ENCODE peak calls at places on chromosomes 4 and X, in five cellular contexts. One of them, this sample, is unnamed.

GRCh38 chrX:9912341-9912740 is 54.8 kb upstream of the CLDN34 start:
- DNase-seq in CD8-positive, alpha-beta T cell: no peak
- DNase-seq in mesendoderm: peak; percentile 36
- DNase-seq in GM23248: peak; percentile 26
- DNase-seq in stomach: no peak
- DNase-seq in this sample: no peak

GRCh38 chrX:37383313-37383712 is 34.1 kb downstream of the PRRG1 start:
- DNase-seq in CD8-positive, alpha-beta T cell: no peak
- DNase-seq in mesendoderm: no peak
- DNase-seq in GM23248: no peak
- DNase-seq in stomach: no peak
- DNase-seq in this sample: no peak

GRCh38 chrX:46953597-46953996 is 41.4 kb downstream of the JADE3 start:
- DNase-seq in CD8-positive, alpha-beta T cell: no peak
- DNase-seq in mesendoderm: peak; percentile 76
- DNase-seq in GM23248: no peak
- DNase-seq in stomach: no peak
- DNase-seq in this sample: no peak

GRCh38 chr4:169210516-169211108 is 60.1 kb downstream of the SH3RF1 start:
- DNase-seq in CD8-positive, alpha-beta T cell: no peak
- DNase-seq in mesendoderm: no peak
- DNase-seq in GM23248: no peak
- DNase-seq in stomach: no peak
- DNase-seq in this sample: no peak

GRCh38 chr4:29540439-29541102 is 1179.6 kb upstream of the PCDH7 start:
- DNase-seq in CD8-positive, alpha-beta T cell: no peak
- DNase-seq in mesendoderm: no peak
- DNase-seq in GM23248: no peak
- DNase-seq in stomach: no peak
- DNase-seq in this sample: no peak

GRCh38 chrX:129618997-129619396 is 35.8 kb downstream of the APLN start:
- DNase-seq in CD8-positive, alpha-beta T cell: no peak
- DNase-seq in mesendoderm: no peak
- DNase-seq in GM23248: no peak
- DNase-seq in stomach: peak; percentile 45
- DNase-seq in this sample: no peak

GRCh38 chrX:108349210-108349609 is 89.0 kb downstream of the COL4A6 start:
- DNase-seq in CD8-positive, alpha-beta T cell: no peak
- DNase-seq in mesendoderm: no peak
- DNase-seq in GM23248: no peak
- DNase-seq in stomach: no peak
- DNase-seq in this sample: no peak

GRCh38 chrX:74924449-74925209 is 623 bp downstream of the NEXMIF start:
- DNase-seq in CD8-positive, alpha-beta T cell: peak; percentile 17
- DNase-seq in mesendoderm: peak; percentile 82
- DNase-seq in GM23248: peak; percentile 12
- DNase-seq in stomach: peak; percentile 59
- DNase-seq in this sample: no peak

GRCh38 chrX:15579778-15580747 is 20.7 kb downstream of the ACE2 start:
- DNase-seq in CD8-positive, alpha-beta T cell: no peak
- DNase-seq in mesendoderm: peak; percentile 16
- DNase-seq in GM23248: no peak
- DNase-seq in stomach: peak; percentile 52
- DNase-seq in this sample: no peak

GRCh38 chrX:12403474-12404082 is 265.3 kb downstream of the FRMPD4 start:
- DNase-seq in CD8-positive, alpha-beta T cell: no peak
- DNase-seq in mesendoderm: no peak
- DNase-seq in GM23248: no peak
- DNase-seq in stomach: no peak
- DNase-seq in this sample: no peak

GRCh38 chr4:71132486-71132885 is 139.0 kb downstream of the DCK start:
- DNase-seq in CD8-positive, alpha-beta T cell: no peak
- DNase-seq in mesendoderm: no peak
- DNase-seq in GM23248: peak; percentile 82
- DNase-seq in stomach: no peak
- DNase-seq in this sample: no peak

GRCh38 chr4:124468360-124468759 is 244.2 kb downstream of the ANKRD50 start:
- DNase-seq in CD8-positive, alpha-beta T cell: no peak
- DNase-seq in mesendoderm: no peak
- DNase-seq in GM23248: no peak
- DNase-seq in stomach: no peak
- DNase-seq in this sample: no peak

GRCh38 chr4:159047478-159048165 is 55.3 kb upstream of the RAPGEF2 start:
- DNase-seq in CD8-positive, alpha-beta T cell: no peak
- DNase-seq in mesendoderm: peak; percentile 29
- DNase-seq in GM23248: peak; percentile 2
- DNase-seq in stomach: no peak
- DNase-seq in this sample: no peak

GRCh38 chr4:56728512-56728911 is 47.4 kb upstream of the HOPX start:
- DNase-seq in CD8-positive, alpha-beta T cell: no peak
- DNase-seq in mesendoderm: no peak
- DNase-seq in GM23248: peak; percentile 83
- DNase-seq in stomach: peak; percentile 34
- DNase-seq in this sample: no peak

GRCh38 chr4:61202638-61203495 is 2.7 kb downstream of the ADGRL3 start:
- DNase-seq in CD8-positive, alpha-beta T cell: no peak
- DNase-seq in mesendoderm: peak; percentile 86
- DNase-seq in GM23248: no peak
- DNase-seq in stomach: no peak
- DNase-seq in this sample: no peak

GRCh38 chrX:111444881-111445280 is 32.9 kb upstream of the DCX start:
- DNase-seq in CD8-positive, alpha-beta T cell: no peak
- DNase-seq in mesendoderm: peak; percentile 3
- DNase-seq in GM23248: no peak
- DNase-seq in stomach: no peak
- DNase-seq in this sample: no peak

GRCh38 chr4:169058312-169058711 is 48.3 kb upstream of the CBR4 start:
- DNase-seq in CD8-positive, alpha-beta T cell: no peak
- DNase-seq in mesendoderm: no peak
- DNase-seq in GM23248: no peak
- DNase-seq in stomach: no peak
- DNase-seq in this sample: no peak

GRCh38 chrX:38879631-38880220 is 78.5 kb downstream of the MID1IP1 start:
- DNase-seq in CD8-positive, alpha-beta T cell: no peak
- DNase-seq in mesendoderm: no peak
- DNase-seq in GM23248: no peak
- DNase-seq in stomach: peak; percentile 32
- DNase-seq in this sample: no peak

GRCh38 chr4:160351018-160351417 is 1248.1 kb downstream of the RAPGEF2 start:
- DNase-seq in CD8-positive, alpha-beta T cell: no peak
- DNase-seq in mesendoderm: no peak
- DNase-seq in GM23248: no peak
- DNase-seq in stomach: no peak
- DNase-seq in this sample: no peak

GRCh38 chr4:36243355-36244256 is 708 bp downstream of the ARAP2 start:
- DNase-seq in CD8-positive, alpha-beta T cell: peak; percentile 51
- DNase-seq in mesendoderm: peak; percentile 49
- DNase-seq in GM23248: peak; percentile 17
- DNase-seq in stomach: peak; percentile 38
- DNase-seq in this sample: peak; percentile 5

GRCh38 chr4:160562661-160563060 is 1459.8 kb downstream of the RAPGEF2 start:
- DNase-seq in CD8-positive, alpha-beta T cell: no peak
- DNase-seq in mesendoderm: no peak
- DNase-seq in GM23248: no peak
- DNase-seq in stomach: no peak
- DNase-seq in this sample: no peak

GRCh38 chr4:8685831-8686230 is 93.3 kb downstream of the CPZ start:
- DNase-seq in CD8-positive, alpha-beta T cell: no peak
- DNase-seq in mesendoderm: no peak
- DNase-seq in GM23248: no peak
- DNase-seq in stomach: no peak
- DNase-seq in this sample: no peak

GRCh38 chr4:72205298-72205697 is 173.5 kb downstream of the NPFFR2 start:
- DNase-seq in CD8-positive, alpha-beta T cell: no peak
- DNase-seq in mesendoderm: no peak
- DNase-seq in GM23248: no peak
- DNase-seq in stomach: no peak
- DNase-seq in this sample: no peak

GRCh38 chr4:120973207-120973606 is 50.7 kb upstream of the PRDM5 start:
- DNase-seq in CD8-positive, alpha-beta T cell: no peak
- DNase-seq in mesendoderm: no peak
- DNase-seq in GM23248: no peak
- DNase-seq in stomach: no peak
- DNase-seq in this sample: no peak

GRCh38 chr4:187565416-187565815 is 430.2 kb upstream of the ZFP42 start:
- DNase-seq in CD8-positive, alpha-beta T cell: no peak
- DNase-seq in mesendoderm: no peak
- DNase-seq in GM23248: no peak
- DNase-seq in stomach: no peak
- DNase-seq in this sample: no peak

GRCh38 chr4:2755821-2756690 is at the start of gene TNIP2:
- DNase-seq in CD8-positive, alpha-beta T cell: peak; percentile 72
- DNase-seq in mesendoderm: peak; percentile 91
- DNase-seq in GM23248: peak; percentile 93
- DNase-seq in stomach: peak; percentile 91
- DNase-seq in this sample: peak; percentile 71

GRCh38 chrX:23904096-23904495 is 3.6 kb downstream of the APOO start:
- DNase-seq in CD8-positive, alpha-beta T cell: no peak
- DNase-seq in mesendoderm: peak; percentile 81
- DNase-seq in GM23248: no peak
- DNase-seq in stomach: no peak
- DNase-seq in this sample: no peak

GRCh38 chrX:23900220-23900797 is 7.4 kb downstream of the APOO start:
- DNase-seq in CD8-positive, alpha-beta T cell: no peak
- DNase-seq in mesendoderm: peak; percentile 71
- DNase-seq in GM23248: peak; percentile 39
- DNase-seq in stomach: no peak
- DNase-seq in this sample: no peak

GRCh38 chrX:23901805-23902204 is 5.9 kb downstream of the APOO start:
- DNase-seq in CD8-positive, alpha-beta T cell: peak; percentile 45
- DNase-seq in mesendoderm: peak; percentile 81
- DNase-seq in GM23248: peak; percentile 84
- DNase-seq in stomach: peak; percentile 39
- DNase-seq in this sample: no peak

GRCh38 chrX:23901065-23901464 is 6.7 kb downstream of the APOO start:
- DNase-seq in CD8-positive, alpha-beta T cell: no peak
- DNase-seq in mesendoderm: peak; percentile 47
- DNase-seq in GM23248: peak; percentile 84
- DNase-seq in stomach: no peak
- DNase-seq in this sample: no peak

DNA sequence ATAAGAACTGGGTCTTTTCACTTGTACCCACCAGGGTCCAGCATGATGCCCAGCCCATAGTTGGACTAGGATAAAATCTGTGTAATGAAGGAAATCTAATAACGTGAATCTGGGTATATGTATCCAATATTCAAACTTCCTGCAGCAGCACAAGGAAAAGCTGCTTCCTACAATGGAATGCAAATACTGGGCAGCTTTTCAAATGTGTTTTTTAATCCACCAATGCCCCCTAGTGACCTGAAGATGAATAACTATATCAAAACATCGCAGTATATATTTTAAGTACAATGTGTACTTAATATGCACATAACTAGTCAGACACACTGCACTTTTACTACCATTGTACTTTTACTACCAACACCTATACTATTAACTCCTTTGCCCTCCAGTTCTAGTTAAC is 5.3 kb downstream of the APOO start:
- DNase-seq in CD8-positive, alpha-beta T cell: no peak
- DNase-seq in mesendoderm: peak; percentile 46
- DNase-seq in GM23248: peak; percentile 72
- DNase-seq in stomach: no peak
- DNase-seq in this sample: no peak
- H3K4me3 ChIP-seq in CD8-positive, alpha-beta T cell: no peak overlapping the region
- H3K4me3 ChIP-seq in mesendoderm: no peak overlapping the region
- H3K4me3 ChIP-seq in GM23248: peak overlapping the region; percentile 45
- H3K4me3 ChIP-seq in stomach: peak overlapping the region; percentile 10
- H3K4me3 ChIP-seq in this sample: no peak overlapping the region

GRCh38 chr4:67580577-67580976 is 22.1 kb downstream of the STAP1 start:
- DNase-seq in CD8-positive, alpha-beta T cell: no peak
- DNase-seq in mesendoderm: no peak
- DNase-seq in GM23248: no peak
- DNase-seq in stomach: no peak
- DNase-seq in this sample: no peak
- H3K4me3 ChIP-seq in CD8-positive, alpha-beta T cell: no peak overlapping the region
- H3K4me3 ChIP-seq in mesendoderm: no peak overlapping the region
- H3K4me3 ChIP-seq in GM23248: no peak overlapping the region
- H3K4me3 ChIP-seq in stomach: no peak overlapping the region
- H3K4me3 ChIP-seq in this sample: no peak overlapping the region

GRCh38 chr4:111994392-111994791 is 150.9 kb upstream of the FAM241A start:
- DNase-seq in CD8-positive, alpha-beta T cell: no peak
- DNase-seq in mesendoderm: no peak
- DNase-seq in GM23248: no peak
- DNase-seq in stomach: no peak
- DNase-seq in this sample: no peak

GRCh38 chr4:112005027-112005426 is 140.2 kb upstream of the FAM241A start:
- DNase-seq in CD8-positive, alpha-beta T cell: no peak
- DNase-seq in mesendoderm: no peak
- DNase-seq in GM23248: no peak
- DNase-seq in stomach: no peak
- DNase-seq in this sample: no peak

GRCh38 chr4:112003508-112003907 is 141.7 kb upstream of the FAM241A start:
- DNase-seq in CD8-positive, alpha-beta T cell: no peak
- DNase-seq in mesendoderm: no peak
- DNase-seq in GM23248: no peak
- DNase-seq in stomach: no peak
- DNase-seq in this sample: no peak

GRCh38 chr4:112002301-112002700 is 143.0 kb upstream of the FAM241A start:
- DNase-seq in CD8-positive, alpha-beta T cell: no peak
- DNase-seq in mesendoderm: peak; percentile 39
- DNase-seq in GM23248: peak; percentile 27
- DNase-seq in stomach: no peak
- DNase-seq in this sample: no peak

DNA sequence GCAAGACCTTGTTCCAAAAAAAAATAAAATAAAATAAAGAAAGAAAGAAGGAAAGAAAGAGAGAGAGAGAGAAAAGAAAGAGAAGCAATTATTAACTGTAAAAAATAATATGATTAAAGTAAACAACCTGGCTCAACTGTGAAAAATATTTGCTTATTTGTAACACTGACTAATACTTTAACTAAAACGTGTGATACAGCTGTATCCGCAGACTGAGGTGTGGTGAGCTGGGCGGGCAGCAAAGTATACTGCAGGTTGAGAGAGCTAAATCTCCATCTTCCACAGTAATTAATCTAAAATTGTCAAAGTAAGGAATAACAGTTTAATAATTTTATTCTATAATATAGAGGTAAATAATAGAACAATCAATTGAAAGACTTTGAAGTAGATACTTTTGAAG is 145.5 kb upstream of the FAM241A start:
- DNase-seq in CD8-positive, alpha-beta T cell: no peak
- DNase-seq in mesendoderm: no peak
- DNase-seq in GM23248: no peak
- DNase-seq in stomach: no peak
- DNase-seq in this sample: no peak
- H3K4me3 ChIP-seq in CD8-positive, alpha-beta T cell: no peak overlapping the region
- H3K4me3 ChIP-seq in mesendoderm: no peak overlapping the region
- H3K4me3 ChIP-seq in GM23248: no peak overlapping the region
- H3K4me3 ChIP-seq in stomach: no peak overlapping the region
- H3K4me3 ChIP-seq in this sample: no peak overlapping the region

DNA sequence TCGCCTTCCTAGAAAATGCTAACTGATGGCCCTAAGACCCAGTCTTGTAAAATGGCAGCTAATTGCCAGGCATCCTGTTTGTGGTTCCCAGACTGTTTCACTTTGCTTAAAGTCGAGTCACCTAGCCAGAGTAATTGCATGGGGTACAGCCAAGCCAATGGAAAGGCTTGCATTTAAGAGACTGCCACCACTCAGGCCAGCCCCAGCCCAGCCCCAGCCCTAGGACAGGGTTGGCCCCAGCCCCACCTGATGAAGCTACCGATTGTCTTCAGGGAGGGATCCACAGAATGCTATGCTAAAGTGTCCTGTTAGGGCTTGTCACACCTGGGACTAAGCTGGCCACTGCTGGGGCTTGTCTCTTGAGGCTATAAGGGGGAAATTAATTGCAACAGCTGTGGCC is 194.6 kb upstream of the KLF3 start:
- DNase-seq in CD8-positive, alpha-beta T cell: no peak
- DNase-seq in mesendoderm: no peak
- DNase-seq in GM23248: no peak
- DNase-seq in stomach: no peak
- DNase-seq in this sample: no peak
- H3K4me3 ChIP-seq in CD8-positive, alpha-beta T cell: no peak overlapping the region
- H3K4me3 ChIP-seq in mesendoderm: no peak overlapping the region
- H3K4me3 ChIP-seq in GM23248: no peak overlapping the region
- H3K4me3 ChIP-seq in stomach: no peak overlapping the region
- H3K4me3 ChIP-seq in this sample: no peak overlapping the region